ENCODE peak calls at places on chromosomes 5 and 9, in ten cellular contexts. Y is body of pancreas, U is breast epithelium, O is right lobe of liver, S is GM12891, V is stomach, G is GM12892, K is IMR-90, W is heart left ventricle, N is lower leg skin. H is an unnamed sample.

GRCh38 chr5:180831139-180832080 is 28.8 kb upstream of the MGAT1 start:
- DNase-seq in O (peak), U (peak), G (peak), N (peak), W (peak), K (peak), Y (peak), S (peak), V (peak), H (peak)

GRCh38 chr5:80408475-80408875 is 611 bp downstream of the ZFYVE16 start:
- DNase-seq in S (peak), W (peak), K (peak), G (no peak), N (no peak), V (peak), U (peak), O (peak), Y (peak), H (peak)

GRCh38 chr5:65862384-65862783 is 64.0 kb upstream of the ERBIN start:
- DNase-seq in N (no peak), S (no peak), K (peak), O (no peak), V (no peak), G (no peak), W (no peak), U (no peak), Y (no peak), H (no peak)

GRCh38 chr9:77514886-77515711 is 133.0 kb downstream of the GNA14 start:
- DNase-seq in S (no peak), W (peak), V (no peak), K (no peak), G (no peak), O (no peak), N (no peak), U (no peak), Y (no peak), H (no peak)

GRCh38 chr5:17185776-17186175 is 31.7 kb upstream of the BASP1 start:
- DNase-seq in W (peak), V (no peak), Y (no peak), U (no peak), O (no peak), S (no peak), K (peak), N (peak), G (no peak), H (no peak)

GRCh38 chr9:120587357-120587756 is 7.4 kb upstream of the CDK5RAP2 start:
- DNase-seq in K (no peak), U (no peak), V (no peak), W (no peak), N (no peak), S (no peak), O (no peak), Y (no peak), G (no peak), H (no peak)

GRCh38 chr9:121732886-121733285 is 81.5 kb downstream of the DAB2IP start:
- DNase-seq in U (no peak), N (no peak), G (no peak), Y (no peak), K (no peak), S (no peak), V (no peak), W (no peak), O (no peak), H (no peak)

GRCh38 chr9:21690561-21690960 is 111.9 kb upstream of the MTAP start:
- DNase-seq in N (no peak), S (no peak), K (peak), G (no peak), O (no peak), Y (no peak), W (no peak), U (no peak), V (no peak), H (no peak)

GRCh38 chr5:95042040-95042439 is 242.9 kb downstream of the MCTP1 start:
- DNase-seq in K (no peak), W (no peak), S (no peak), G (no peak), U (no peak), O (no peak), Y (no peak), V (no peak), N (no peak), H (no peak)

GRCh38 chr5:72608922-72609321 is 101.7 kb upstream of the ZNF366 start:
- DNase-seq in K (no peak), U (no peak), G (no peak), N (no peak), S (no peak), W (no peak), Y (no peak), O (no peak), V (no peak), H (no peak)

GRCh38 chr9:114677418-114677817 is 4.6 kb downstream of the TEX48 start:
- DNase-seq in Y (no peak), N (no peak), W (no peak), K (peak), V (peak), S (no peak), U (no peak), O (no peak), G (no peak), H (peak)

GRCh38 chr9:108468364-108468763 is 387.4 kb downstream of the ACTL7B start:
- DNase-seq in S (no peak), U (no peak), K (peak), O (no peak), G (no peak), W (no peak), Y (peak), N (no peak), V (no peak), H (peak)

GRCh38 chr5:111774525-111774924 is 17.5 kb upstream of the NREP start:
- DNase-seq in G (no peak), V (peak), N (no peak), S (no peak), K (peak), Y (no peak), W (peak), O (no peak), U (no peak), H (no peak)

GRCh38 chr5:148509893-148510292 is 126.1 kb downstream of the FBXO38 start:
- DNase-seq in G (no peak), W (no peak), Y (no peak), K (no peak), U (no peak), S (no peak), N (no peak), V (no peak), O (no peak), H (no peak)

GRCh38 chr5:111461261-111461671 is 51.1 kb downstream of the STARD4 start:
- DNase-seq in K (peak), V (no peak), N (no peak), G (no peak), O (no peak), S (no peak), Y (no peak), W (no peak), U (no peak), H (no peak)

GRCh38 chr5:141223112-141223783 is at the start of gene PCDHB14:
- DNase-seq in K (peak), N (no peak), Y (no peak), U (no peak), W (no peak), O (no peak), G (no peak), S (no peak), V (no peak), H (peak)

GRCh38 chr5:159010611-159011497 is 88.9 kb downstream of the EBF1 start:
- DNase-seq in K (no peak), Y (no peak), V (no peak), S (no peak), O (no peak), W (no peak), U (no peak), G (peak), N (no peak), H (no peak)
- TF ChIP-seq POLR2A in K (no peak), Y (no peak), V (no peak), S (peak), O (no peak), W (no peak), U (no peak), G (peak), N (no peak), H (no peak)

GRCh38 chr5:135458356-135458755 is 6.2 kb upstream of the TIFAB start:
- DNase-seq in O (no peak), W (no peak), Y (no peak), K (no peak), G (no peak), V (no peak), S (no peak), N (no peak), U (no peak), H (no peak)

GRCh38 chr5:135460246-135461033 is 8.3 kb upstream of the TIFAB start:
- DNase-seq in U (no peak), O (no peak), V (no peak), G (no peak), S (no peak), K (no peak), Y (no peak), N (peak), W (no peak), H (no peak)

GRCh38 chr5:135457424-135458071 is 5.4 kb upstream of the TIFAB start:
- DNase-seq in W (peak), U (peak), K (peak), O (peak), V (peak), S (peak), G (peak), N (peak), Y (peak), H (peak)

GRCh38 chr5:135456238-135457099 is 4.3 kb upstream of the TIFAB start:
- DNase-seq in V (peak), G (no peak), S (no peak), Y (no peak), O (peak), K (peak), U (no peak), W (no peak), N (peak), H (peak)

DNA sequence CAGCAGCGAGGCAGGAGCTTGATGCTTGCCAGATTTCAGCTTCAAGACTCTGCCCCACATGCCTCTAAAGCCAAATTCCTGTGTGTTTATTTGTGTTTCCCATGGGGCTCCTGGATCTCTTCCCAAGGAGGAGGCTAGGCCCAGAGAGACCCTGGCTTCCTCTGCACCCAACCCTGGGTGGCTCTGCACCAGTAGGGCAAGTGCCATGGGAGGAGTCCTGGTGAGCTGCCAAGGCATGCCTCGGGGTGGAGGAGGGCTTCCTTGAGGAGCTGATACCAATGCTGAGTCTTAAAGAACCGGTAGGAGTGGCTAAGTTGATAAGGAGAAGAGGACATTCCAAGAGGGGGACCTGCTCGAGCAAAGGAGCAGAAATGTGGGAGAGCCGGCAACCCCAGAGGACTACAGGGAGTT is 6.8 kb upstream of the TIFAB start:
- DNase-seq in W (no peak), S (no peak), N (no peak), U (no peak), O (no peak), Y (no peak), V (peak), G (no peak), K (peak), H (peak)
- TF ChIP-seq POLR2A in W (no peak), S (no peak), N (no peak), U (no peak), O (no peak), Y (no peak), V (no peak), G (no peak), K (no peak), H (no peak)

GRCh38 chr5:6712582-6713273 is 504 bp upstream of the TENT4A start:
- DNase-seq in W (peak), Y (peak), U (peak), K (peak), O (peak), V (peak), G (peak), N (peak), S (peak), H (peak)
- TF ChIP-seq POLR2A in W (no peak), Y (peak), U (no peak), K (peak), O (peak), V (no peak), G (peak), N (no peak), S (peak), H (peak)

DNA sequence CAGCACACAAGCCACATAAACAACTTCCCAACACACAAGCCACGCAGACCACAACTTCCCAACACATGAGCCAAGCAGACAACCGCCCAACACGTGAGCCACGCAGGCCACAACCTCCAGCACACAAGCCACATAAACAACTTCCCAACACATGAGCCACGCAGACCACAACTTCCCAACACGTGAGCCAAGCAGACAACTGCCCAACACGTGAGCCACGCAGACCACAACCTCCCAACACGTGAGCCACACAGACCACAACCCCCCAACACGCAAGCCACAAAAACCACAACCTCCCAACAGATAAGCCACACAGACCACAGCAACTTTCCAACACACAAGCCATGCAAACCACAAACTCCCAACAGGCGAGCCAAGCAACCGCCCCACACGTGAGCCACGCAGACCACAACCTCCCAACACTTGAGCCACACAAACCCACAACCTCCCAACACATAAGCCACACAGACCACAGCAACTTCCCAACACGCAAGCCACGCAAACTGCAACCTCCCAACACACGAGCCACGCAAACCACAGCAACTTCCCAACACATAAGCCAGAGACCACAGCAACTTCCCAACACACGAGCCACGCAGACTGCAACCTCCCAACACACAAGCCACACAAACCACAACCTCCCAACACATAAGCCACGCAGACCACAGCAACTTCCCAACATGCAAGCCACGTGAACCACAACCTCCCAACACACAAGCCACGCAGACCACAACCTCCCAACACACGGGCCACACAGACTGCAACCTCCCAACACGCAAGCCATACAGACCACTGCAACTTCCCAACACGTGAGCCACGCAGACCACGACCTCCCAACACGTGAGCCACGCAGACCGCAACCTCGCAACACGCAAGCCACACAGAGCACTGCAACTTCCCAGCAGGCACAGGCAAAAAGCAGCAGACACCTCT is 10.1 kb downstream of the BRD9 start:
- DNase-seq in S (no peak), Y (no peak), K (no peak), G (no peak), U (no peak), N (no peak), V (no peak), W (no peak), O (no peak), H (no peak)
- TF ChIP-seq POLR2A in S (peak), Y (no peak), K (no peak), G (peak), U (no peak), N (no peak), V (no peak), W (no peak), O (no peak), H (no peak)

DNA sequence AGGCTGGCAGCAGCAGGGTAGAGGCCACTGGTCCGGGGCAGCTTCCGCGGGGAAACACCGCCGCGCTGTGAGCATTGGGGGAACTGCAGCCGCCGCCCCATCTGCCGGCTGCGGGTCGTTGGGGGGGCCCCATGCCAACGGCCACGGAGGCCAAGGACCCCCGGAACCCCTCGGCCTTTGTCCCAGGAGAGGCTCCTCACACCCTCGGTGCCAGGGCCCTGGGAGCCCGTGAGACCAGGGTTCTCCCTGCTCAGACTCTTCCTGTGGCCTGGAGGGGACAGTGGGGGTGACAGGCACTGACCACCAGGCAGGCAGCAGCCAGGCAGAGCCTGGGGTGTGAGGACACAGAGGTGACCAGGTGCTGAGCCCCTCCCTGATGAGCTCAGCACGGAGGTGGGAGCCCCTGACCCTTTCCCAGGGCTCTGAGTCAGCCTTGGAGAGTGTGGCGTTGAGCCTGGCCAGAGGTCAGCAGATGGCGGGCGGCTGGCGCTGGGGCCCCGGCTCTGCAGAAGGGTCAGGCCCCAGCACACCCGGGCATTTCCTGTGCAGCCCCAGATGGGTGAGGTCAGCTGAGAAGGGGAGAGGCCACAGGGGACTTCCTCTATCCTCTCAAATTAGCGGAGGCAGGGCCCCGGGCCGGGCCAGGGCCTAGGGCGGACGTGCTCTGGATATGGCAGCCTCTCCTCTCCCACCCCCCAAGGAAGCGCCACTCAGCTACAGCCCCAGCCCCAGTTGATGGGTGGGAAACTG is 17.9 kb upstream of the EGFL7 start:
- DNase-seq in S (peak), V (peak), Y (no peak), O (peak), G (peak), U (peak), K (peak), W (peak), N (peak), H (peak)
- TF ChIP-seq POLR2A in S (no peak), V (no peak), Y (no peak), O (no peak), G (no peak), U (no peak), K (no peak), W (no peak), N (no peak), H (no peak)

DNA sequence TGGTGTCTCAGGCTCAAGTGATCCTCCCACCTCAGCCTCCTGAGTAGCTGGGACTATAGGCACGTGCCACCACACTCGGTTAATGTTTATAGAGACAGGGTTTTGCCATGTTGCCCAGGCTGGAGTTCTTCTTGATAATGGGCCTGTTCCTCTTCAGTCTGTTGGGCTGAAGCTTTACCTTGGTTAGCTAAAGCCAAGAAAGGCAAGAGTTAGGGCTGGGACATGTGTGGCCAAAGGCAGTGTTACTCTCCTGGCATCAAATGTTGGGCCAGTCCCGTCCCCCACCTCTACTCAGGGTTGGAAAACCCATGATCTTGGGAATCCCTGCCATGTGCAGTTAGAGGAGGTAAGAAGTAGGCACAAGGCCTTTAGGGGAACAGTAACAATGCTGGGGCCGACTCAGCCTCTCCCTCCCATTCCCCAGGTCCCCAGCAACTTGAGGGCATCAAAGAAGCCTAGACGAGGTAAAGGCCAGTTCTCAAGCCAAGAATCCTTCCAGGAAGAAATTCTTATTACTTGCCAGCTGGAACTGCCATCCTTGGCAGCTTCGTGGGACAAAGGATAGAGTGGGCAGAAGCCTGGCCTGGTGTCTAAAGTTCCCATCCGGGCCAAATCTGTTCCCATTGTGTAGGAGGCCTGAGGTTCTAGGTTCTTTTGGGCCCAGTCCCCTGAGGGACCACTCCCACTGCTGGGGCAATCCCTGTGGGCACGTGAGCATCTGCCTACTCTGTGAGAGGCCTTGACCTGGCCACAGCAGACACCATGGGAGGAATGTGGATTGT is 4.5 kb downstream of the EGR1 start:
- DNase-seq in W (no peak), O (no peak), G (no peak), Y (no peak), N (no peak), V (peak), U (no peak), S (no peak), K (peak), H (no peak)
- TF ChIP-seq POLR2A in W (no peak), O (peak), G (peak), Y (no peak), N (no peak), V (peak), U (peak), S (peak), K (no peak), H (no peak)

H was measured in H54.